ENCODE peak calls at places on chromosomes 2 and 18, in nine cellular contexts. One of them, this sample, is unnamed.

GRCh38 chr2:119286661-119287060 is 63.0 kb downstream of the STEAP3 start:
- DNase-seq in CD8-positive, alpha-beta T cell: no peak
- DNase-seq in Peyer's patch: no peak
- DNase-seq in endothelial cell of umbilical vein: no peak
- DNase-seq in keratinocyte: no peak
- DNase-seq in esophagus muscularis mucosa: peak
- DNase-seq in B cell: no peak
- DNase-seq in uterus: no peak
- DNase-seq in upper lobe of right lung: no peak
- DNase-seq in this sample: no peak

GRCh38 chr2:110674620-110675555 is 3.0 kb downstream of the BUB1 start:
- DNase-seq in CD8-positive, alpha-beta T cell: peak
- DNase-seq in Peyer's patch: peak
- DNase-seq in endothelial cell of umbilical vein: peak
- DNase-seq in keratinocyte: peak
- DNase-seq in esophagus muscularis mucosa: no peak
- DNase-seq in B cell: peak
- DNase-seq in uterus: no peak
- DNase-seq in upper lobe of right lung: no peak
- DNase-seq in this sample: no peak

GRCh38 chr2:227890495-227891079 is 19.2 kb downstream of the DAW1 start:
- DNase-seq in CD8-positive, alpha-beta T cell: no peak
- DNase-seq in Peyer's patch: no peak
- DNase-seq in endothelial cell of umbilical vein: peak
- DNase-seq in keratinocyte: no peak
- DNase-seq in esophagus muscularis mucosa: no peak
- DNase-seq in B cell: no peak
- DNase-seq in uterus: no peak
- DNase-seq in upper lobe of right lung: no peak
- DNase-seq in this sample: no peak

GRCh38 chr2:160615706-160616105 is 122.1 kb upstream of the RBMS1 start:
- DNase-seq in CD8-positive, alpha-beta T cell: no peak
- DNase-seq in Peyer's patch: no peak
- DNase-seq in endothelial cell of umbilical vein: peak
- DNase-seq in keratinocyte: no peak
- DNase-seq in esophagus muscularis mucosa: no peak
- DNase-seq in B cell: no peak
- DNase-seq in uterus: no peak
- DNase-seq in upper lobe of right lung: no peak
- DNase-seq in this sample: no peak

GRCh38 chr2:152647417-152648010 is 69.7 kb downstream of the PRPF40A start:
- DNase-seq in CD8-positive, alpha-beta T cell: no peak
- DNase-seq in Peyer's patch: peak
- DNase-seq in endothelial cell of umbilical vein: peak
- DNase-seq in keratinocyte: no peak
- DNase-seq in esophagus muscularis mucosa: no peak
- DNase-seq in B cell: no peak
- DNase-seq in uterus: peak
- DNase-seq in upper lobe of right lung: peak
- DNase-seq in this sample: no peak

GRCh38 chr2:96800061-96800761 is 15.9 kb upstream of the CNNM3 start:
- DNase-seq in CD8-positive, alpha-beta T cell: no peak
- DNase-seq in Peyer's patch: no peak
- DNase-seq in endothelial cell of umbilical vein: no peak
- DNase-seq in keratinocyte: no peak
- DNase-seq in esophagus muscularis mucosa: no peak
- DNase-seq in B cell: peak
- DNase-seq in uterus: no peak
- DNase-seq in upper lobe of right lung: no peak
- DNase-seq in this sample: no peak

GRCh38 chr2:74384051-74384450 is 3.9 kb upstream of the DCTN1 start:
- DNase-seq in CD8-positive, alpha-beta T cell: no peak
- DNase-seq in Peyer's patch: no peak
- DNase-seq in endothelial cell of umbilical vein: no peak
- DNase-seq in keratinocyte: no peak
- DNase-seq in esophagus muscularis mucosa: no peak
- DNase-seq in B cell: no peak
- DNase-seq in uterus: no peak
- DNase-seq in upper lobe of right lung: no peak
- DNase-seq in this sample: no peak

GRCh38 chr18:30500240-30500945 is 542.1 kb downstream of the DSC3 start:
- DNase-seq in CD8-positive, alpha-beta T cell: no peak
- DNase-seq in Peyer's patch: no peak
- DNase-seq in endothelial cell of umbilical vein: no peak
- DNase-seq in keratinocyte: no peak
- DNase-seq in esophagus muscularis mucosa: no peak
- DNase-seq in B cell: no peak
- DNase-seq in uterus: no peak
- DNase-seq in upper lobe of right lung: no peak
- DNase-seq in this sample: no peak

GRCh38 chr18:76456823-76457222 is 38.2 kb downstream of the ZNF516 start:
- DNase-seq in CD8-positive, alpha-beta T cell: no peak
- DNase-seq in Peyer's patch: no peak
- DNase-seq in endothelial cell of umbilical vein: no peak
- DNase-seq in keratinocyte: no peak
- DNase-seq in esophagus muscularis mucosa: no peak
- DNase-seq in B cell: no peak
- DNase-seq in uterus: no peak
- DNase-seq in upper lobe of right lung: no peak
- DNase-seq in this sample: no peak

GRCh38 chr2:204021290-204022081 is 84.9 kb downstream of the ICOS start:
- DNase-seq in CD8-positive, alpha-beta T cell: no peak
- DNase-seq in Peyer's patch: no peak
- DNase-seq in endothelial cell of umbilical vein: no peak
- DNase-seq in keratinocyte: no peak
- DNase-seq in esophagus muscularis mucosa: no peak
- DNase-seq in B cell: no peak
- DNase-seq in uterus: no peak
- DNase-seq in upper lobe of right lung: no peak
- DNase-seq in this sample: no peak

GRCh38 chr2:241020629-241021190 is 22.3 kb downstream of the SNED1 start:
- DNase-seq in CD8-positive, alpha-beta T cell: no peak
- DNase-seq in Peyer's patch: no peak
- DNase-seq in endothelial cell of umbilical vein: no peak
- DNase-seq in keratinocyte: no peak
- DNase-seq in esophagus muscularis mucosa: peak
- DNase-seq in B cell: no peak
- DNase-seq in uterus: no peak
- DNase-seq in upper lobe of right lung: peak
- DNase-seq in this sample: peak

GRCh38 chr2:219461061-219461514 is 26.4 kb downstream of the SPEG start:
- DNase-seq in CD8-positive, alpha-beta T cell: no peak
- DNase-seq in Peyer's patch: no peak
- DNase-seq in endothelial cell of umbilical vein: no peak
- DNase-seq in keratinocyte: no peak
- DNase-seq in esophagus muscularis mucosa: no peak
- DNase-seq in B cell: no peak
- DNase-seq in uterus: peak
- DNase-seq in upper lobe of right lung: no peak
- DNase-seq in this sample: no peak

GRCh38 chr2:135664623-135665068 is 77.0 kb upstream of the UBXN4 start:
- DNase-seq in CD8-positive, alpha-beta T cell: no peak
- DNase-seq in Peyer's patch: no peak
- DNase-seq in endothelial cell of umbilical vein: peak
- DNase-seq in keratinocyte: no peak
- DNase-seq in esophagus muscularis mucosa: no peak
- DNase-seq in B cell: no peak
- DNase-seq in uterus: no peak
- DNase-seq in upper lobe of right lung: no peak
- DNase-seq in this sample: no peak

GRCh38 chr18:77100751-77101355 is 31.7 kb downstream of the MBP start:
- DNase-seq in CD8-positive, alpha-beta T cell: no peak
- DNase-seq in Peyer's patch: no peak
- DNase-seq in endothelial cell of umbilical vein: peak
- DNase-seq in keratinocyte: peak
- DNase-seq in esophagus muscularis mucosa: no peak
- DNase-seq in B cell: no peak
- DNase-seq in uterus: no peak
- DNase-seq in upper lobe of right lung: no peak
- DNase-seq in this sample: no peak

DNA sequence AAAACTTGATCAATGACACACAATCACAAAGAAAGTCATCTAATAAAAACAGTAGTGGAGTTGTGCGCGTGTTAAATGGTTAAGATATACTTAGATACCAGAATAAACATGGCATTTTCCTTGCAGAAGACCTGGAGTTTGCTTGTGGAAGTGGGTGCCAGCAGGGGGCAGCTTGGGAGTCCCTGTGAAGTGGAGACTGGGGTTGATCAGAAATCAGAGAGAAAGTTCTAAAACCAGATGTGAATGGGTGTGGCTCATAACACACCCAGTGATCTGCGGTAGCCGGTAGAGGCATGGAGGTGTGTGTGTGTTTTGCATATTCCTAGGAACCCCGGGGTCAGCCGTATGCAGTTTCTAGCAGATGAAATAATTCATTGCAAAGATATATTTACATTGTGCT is 300.1 kb upstream of the TRIB2 start:
- DNase-seq in CD8-positive, alpha-beta T cell: peak
- DNase-seq in Peyer's patch: peak
- DNase-seq in endothelial cell of umbilical vein: peak
- DNase-seq in keratinocyte: no peak
- DNase-seq in esophagus muscularis mucosa: no peak
- DNase-seq in B cell: no peak
- DNase-seq in uterus: peak
- DNase-seq in upper lobe of right lung: peak
- DNase-seq in this sample: no peak
- TF ChIP-seq CTCF in CD8-positive, alpha-beta T cell: peak
- TF ChIP-seq CTCF in Peyer's patch: peak
- TF ChIP-seq CTCF in endothelial cell of umbilical vein: peak
- TF ChIP-seq CTCF in keratinocyte: peak
- TF ChIP-seq CTCF in esophagus muscularis mucosa: no peak
- TF ChIP-seq CTCF in B cell: no peak
- TF ChIP-seq CTCF in uterus: peak
- TF ChIP-seq CTCF in upper lobe of right lung: peak
- TF ChIP-seq CTCF in this sample: peak

GRCh38 chr2:6212516-6212915 is 520.3 kb downstream of the SOX11 start:
- DNase-seq in CD8-positive, alpha-beta T cell: no peak
- DNase-seq in Peyer's patch: no peak
- DNase-seq in endothelial cell of umbilical vein: no peak
- DNase-seq in keratinocyte: no peak
- DNase-seq in esophagus muscularis mucosa: no peak
- DNase-seq in B cell: no peak
- DNase-seq in uterus: no peak
- DNase-seq in upper lobe of right lung: no peak
- DNase-seq in this sample: no peak

GRCh38 chr2:6215053-6215452 is 522.9 kb downstream of the SOX11 start:
- DNase-seq in CD8-positive, alpha-beta T cell: no peak
- DNase-seq in Peyer's patch: no peak
- DNase-seq in endothelial cell of umbilical vein: no peak
- DNase-seq in keratinocyte: no peak
- DNase-seq in esophagus muscularis mucosa: no peak
- DNase-seq in B cell: no peak
- DNase-seq in uterus: no peak
- DNase-seq in upper lobe of right lung: no peak
- DNase-seq in this sample: no peak

GRCh38 chr2:6216234-6216633 is 524.0 kb downstream of the SOX11 start:
- DNase-seq in CD8-positive, alpha-beta T cell: no peak
- DNase-seq in Peyer's patch: no peak
- DNase-seq in endothelial cell of umbilical vein: no peak
- DNase-seq in keratinocyte: no peak
- DNase-seq in esophagus muscularis mucosa: no peak
- DNase-seq in B cell: no peak
- DNase-seq in uterus: no peak
- DNase-seq in upper lobe of right lung: no peak
- DNase-seq in this sample: no peak

GRCh38 chr2:6213056-6213780 is 521.0 kb downstream of the SOX11 start:
- DNase-seq in CD8-positive, alpha-beta T cell: no peak
- DNase-seq in Peyer's patch: no peak
- DNase-seq in endothelial cell of umbilical vein: no peak
- DNase-seq in keratinocyte: no peak
- DNase-seq in esophagus muscularis mucosa: no peak
- DNase-seq in B cell: no peak
- DNase-seq in uterus: no peak
- DNase-seq in upper lobe of right lung: no peak
- DNase-seq in this sample: no peak

DNA sequence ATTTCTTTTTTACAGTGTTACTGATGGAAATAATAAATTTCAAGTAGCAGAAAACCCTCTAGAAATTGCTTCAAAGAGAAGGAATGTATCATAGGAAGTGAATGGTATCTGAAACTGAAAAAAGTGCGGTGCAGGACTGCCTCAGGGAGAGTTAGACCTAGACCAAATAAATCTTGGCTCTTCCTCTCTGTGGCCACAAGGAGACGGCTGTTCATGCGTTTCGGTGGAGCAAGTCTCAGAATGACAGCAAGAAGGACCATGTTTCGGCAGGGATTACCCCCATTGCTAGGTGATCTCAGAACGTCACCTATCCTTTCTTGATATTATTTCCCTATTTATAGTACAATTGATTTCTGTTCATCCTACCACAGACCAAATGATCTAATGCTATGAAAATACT is 522.3 kb downstream of the SOX11 start:
- DNase-seq in CD8-positive, alpha-beta T cell: no peak
- DNase-seq in Peyer's patch: no peak
- DNase-seq in endothelial cell of umbilical vein: no peak
- DNase-seq in keratinocyte: no peak
- DNase-seq in esophagus muscularis mucosa: no peak
- DNase-seq in B cell: no peak
- DNase-seq in uterus: no peak
- DNase-seq in upper lobe of right lung: no peak
- DNase-seq in this sample: no peak
- TF ChIP-seq CTCF in CD8-positive, alpha-beta T cell: no peak
- TF ChIP-seq CTCF in Peyer's patch: no peak
- TF ChIP-seq CTCF in endothelial cell of umbilical vein: no peak
- TF ChIP-seq CTCF in keratinocyte: no peak
- TF ChIP-seq CTCF in esophagus muscularis mucosa: no peak
- TF ChIP-seq CTCF in B cell: no peak
- TF ChIP-seq CTCF in uterus: no peak
- TF ChIP-seq CTCF in upper lobe of right lung: no peak
- TF ChIP-seq CTCF in this sample: peak

DNA sequence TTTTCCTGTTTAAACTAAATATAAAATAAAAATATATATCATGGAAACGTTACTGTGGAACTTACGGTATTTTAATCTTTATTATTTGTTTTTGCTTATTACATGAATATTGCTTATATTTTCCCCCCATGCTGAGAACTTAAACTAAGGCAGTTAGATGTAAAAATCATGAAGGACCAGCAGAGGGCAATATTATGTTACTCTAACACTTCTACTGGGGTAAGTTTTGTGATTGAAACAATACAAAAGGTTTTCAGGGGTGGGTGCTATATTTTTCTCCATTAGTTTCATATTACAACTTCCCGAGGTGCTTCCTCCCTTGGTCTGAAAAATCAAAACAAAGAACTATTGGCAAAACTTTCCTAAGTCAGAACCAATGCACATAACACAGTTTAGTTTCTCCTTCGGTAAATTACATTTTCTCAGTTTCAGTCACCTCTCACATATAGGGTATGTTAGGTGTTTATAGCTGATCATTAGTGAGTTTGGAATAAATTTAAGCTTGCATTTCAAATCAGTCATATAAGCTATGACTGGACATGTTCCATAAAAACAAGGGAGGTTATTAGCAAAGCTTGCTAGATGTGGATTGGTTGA is 54.8 kb downstream of the ZNF407 start:
- DNase-seq in CD8-positive, alpha-beta T cell: no peak
- DNase-seq in Peyer's patch: no peak
- DNase-seq in endothelial cell of umbilical vein: peak
- DNase-seq in keratinocyte: no peak
- DNase-seq in esophagus muscularis mucosa: no peak
- DNase-seq in B cell: no peak
- DNase-seq in uterus: no peak
- DNase-seq in upper lobe of right lung: no peak
- DNase-seq in this sample: no peak
- TF ChIP-seq CTCF in CD8-positive, alpha-beta T cell: peak
- TF ChIP-seq CTCF in Peyer's patch: peak
- TF ChIP-seq CTCF in endothelial cell of umbilical vein: peak
- TF ChIP-seq CTCF in keratinocyte: no peak
- TF ChIP-seq CTCF in esophagus muscularis mucosa: peak
- TF ChIP-seq CTCF in B cell: peak
- TF ChIP-seq CTCF in uterus: peak
- TF ChIP-seq CTCF in upper lobe of right lung: peak
- TF ChIP-seq CTCF in this sample: peak

GRCh38 chr2:64550042-64550441 is 25.9 kb downstream of the AFTPH start:
- DNase-seq in CD8-positive, alpha-beta T cell: no peak
- DNase-seq in Peyer's patch: no peak
- DNase-seq in endothelial cell of umbilical vein: no peak
- DNase-seq in keratinocyte: no peak
- DNase-seq in esophagus muscularis mucosa: no peak
- DNase-seq in B cell: no peak
- DNase-seq in uterus: no peak
- DNase-seq in upper lobe of right lung: no peak
- DNase-seq in this sample: no peak
- TF ChIP-seq CTCF in CD8-positive, alpha-beta T cell: no peak
- TF ChIP-seq CTCF in Peyer's patch: no peak
- TF ChIP-seq CTCF in endothelial cell of umbilical vein: no peak
- TF ChIP-seq CTCF in keratinocyte: no peak
- TF ChIP-seq CTCF in esophagus muscularis mucosa: no peak
- TF ChIP-seq CTCF in B cell: no peak
- TF ChIP-seq CTCF in uterus: no peak
- TF ChIP-seq CTCF in upper lobe of right lung: no peak
- TF ChIP-seq CTCF in this sample: no peak

This sample was measured in osteocyte.